ENCODE peak calls at places on chromosomes 12 and 14, in six cellular contexts. F, P, M, G, X and I are unnamed samples.
A peak's percentile ranks its signal among the peaks of the same experiment; 100 is the strongest.

GRCh38 chr12:27277846-27278260 is 33.8 kb downstream of the STK38L start:
- DNase-seq in F (no peak), P (no peak), M (no peak), G (no peak), X (no peak), I (no peak)

GRCh38 chr14:46344327-46344937 is 307.1 kb downstream of the RPL10L start:
- DNase-seq in F (no peak), P (no peak), M (no peak), G (no peak), X (no peak), I (no peak)

GRCh38 chr12:93571854-93572711 is at the start of gene SOCS2:
- DNase-seq in F (peak; percentile 76), P (peak; percentile 40), M (peak; percentile 38), G (peak; percentile 88), X (no peak), I (no peak)

GRCh38 chr14:53537421-53538315 is 384.5 kb upstream of the DDHD1 start:
- DNase-seq in F (no peak), P (no peak), M (no peak), G (no peak), X (no peak), I (no peak)

GRCh38 chr14:73455294-73455693 is 3.1 kb downstream of the NUMB start:
- DNase-seq in F (no peak), P (no peak), M (no peak), G (no peak), X (no peak), I (no peak)

GRCh38 chr12:92495108-92495507 is 207.7 kb upstream of the PLEKHG7 start:
- DNase-seq in F (no peak), P (no peak), M (no peak), G (no peak), X (no peak), I (no peak)

GRCh38 chr12:24307716-24308335 is 358.4 kb upstream of the SOX5 start:
- DNase-seq in F (no peak), P (no peak), M (no peak), G (no peak), X (no peak), I (no peak)

GRCh38 chr12:53739285-53740129 is 12.3 kb upstream of the CALCOCO1 start:
- DNase-seq in F (peak; percentile 57), P (no peak), M (no peak), G (no peak), X (no peak), I (no peak)

GRCh38 chr12:1838223-1838993 is 18.0 kb downstream of the LRTM2 start:
- DNase-seq in F (peak; percentile 67), P (no peak), M (no peak), G (no peak), X (no peak), I (no peak)

GRCh38 chr14:100608586-100609330 is 21.5 kb upstream of the BEGAIN start:
- DNase-seq in F (no peak), P (no peak), M (no peak), G (no peak), X (no peak), I (no peak)

GRCh38 chr14:100285913-100286400 is 20.3 kb downstream of the SLC25A29 start:
- DNase-seq in F (no peak), P (no peak), M (no peak), G (no peak), X (no peak), I (no peak)

GRCh38 chr12:69239922-69240624 is 704 bp downstream of the CPSF6 start:
- DNase-seq in F (peak; percentile 87), P (peak; percentile 55), M (peak; percentile 43), G (peak; percentile 84), X (no peak), I (no peak)

GRCh38 chr14:77457115-77457521 is 283 bp downstream of the VIPAS39 start:
- DNase-seq in F (no peak), P (no peak), M (no peak), G (no peak), X (no peak), I (no peak)

GRCh38 chr14:74362361-74362915 is 14.2 kb downstream of the VRTN start:
- DNase-seq in F (peak; percentile 81), P (peak; percentile 83), M (peak; percentile 73), G (peak; percentile 93), X (no peak), I (no peak)

GRCh38 chr12:123526542-123527080 is 6.9 kb downstream of the RILPL1 start:
- DNase-seq in F (no peak), P (no peak), M (no peak), G (no peak), X (no peak), I (no peak)

GRCh38 chr12:131436922-131437705 is 273.8 kb upstream of the SFSWAP start:
- DNase-seq in F (no peak), P (no peak), M (no peak), G (peak; percentile 76), X (no peak), I (no peak)

GRCh38 chr14:42947991-42948390 is 1341.3 kb downstream of the LRFN5 start:
- DNase-seq in F (no peak), P (no peak), M (no peak), G (no peak), X (no peak), I (no peak)

GRCh38 chr12:132286912-132287311 is 42.5 kb downstream of the GALNT9 start:
- DNase-seq in F (no peak), P (peak; percentile 16), M (no peak), G (no peak), X (no peak), I (no peak)

GRCh38 chr12:6469609-6470374 is 685 bp downstream of the VAMP1 start:
- DNase-seq in F (peak; percentile 12), P (no peak), M (no peak), G (no peak), X (no peak), I (no peak)

GRCh38 chr12:131829351-131829794 is 1.2 kb downstream of the MMP17 start:
- DNase-seq in F (peak; percentile 74), P (no peak), M (no peak), G (no peak), X (no peak), I (no peak)

GRCh38 chr12:3644103-3644502 is 108.8 kb downstream of the CRACR2A start:
- DNase-seq in F (no peak), P (no peak), M (no peak), G (no peak), X (no peak), I (no peak)

GRCh38 chr14:92568621-92569479 is 55.3 kb downstream of the RIN3 start:
- DNase-seq in F (no peak), P (peak; percentile 26), M (peak; percentile 70), G (no peak), X (no peak), I (no peak)

GRCh38 chr14:69107407-69108003 is 45.4 kb downstream of the DCAF5 start:
- DNase-seq in F (peak; percentile 30), P (no peak), M (no peak), G (no peak), X (no peak), I (no peak)

GRCh38 chr14:59407246-59407615 is 57.9 kb downstream of the GPR135 start:
- DNase-seq in F (no peak), P (no peak), M (no peak), G (no peak), X (peak; percentile 1), I (no peak)

GRCh38 chr12:16955083-16955657 is 349.2 kb upstream of the LMO3 start:
- DNase-seq in F (no peak), P (no peak), M (no peak), G (no peak), X (no peak), I (no peak)

GRCh38 chr12:65598688-65599087 is 225.6 kb upstream of the HMGA2 start:
- DNase-seq in F (no peak), P (no peak), M (no peak), G (no peak), X (no peak), I (no peak)